ENCODE peak calls at places on chromosomes 11 and 22, in five cellular contexts. W is T-helper 1 cell; K is NCI-H82; V is stimulated activated CD8-positive, alpha-beta memory T cell treated with anti-CD3 and anti-CD28 coated beads, Interleukin-7, amount 100 ng/mL, for 1 hour; Y is GOT3. M is an unnamed sample.

GRCh38 chr11:85930879-85931366 is 75.7 kb downstream of the CCDC83 start:
- DNase-seq in W (no peak), K (no peak), V (no peak), Y (no peak), M (no peak)

GRCh38 chr11:76653674-76654309 is 16.8 kb downstream of the LRRC32 start:
- DNase-seq in W (no peak), K (no peak), V (no peak), Y (no peak), M (no peak)

GRCh38 chr11:69292221-69292648 is 1.7 kb upstream of the MYEOV start:
- DNase-seq in W (peak), K (peak), V (no peak), Y (no peak), M (no peak)

GRCh38 chr11:57324154-57324885 is 432 bp downstream of the TNKS1BP1 start:
- DNase-seq in W (no peak), K (peak), V (no peak), Y (no peak), M (no peak)

GRCh38 chr11:133082851-133083488 is 449.3 kb downstream of the OPCML start:
- DNase-seq in W (peak), K (peak), V (no peak), Y (no peak), M (peak)

GRCh38 chr11:64553554-64554201 is 37.3 kb upstream of the SLC22A12 start:
- DNase-seq in W (peak), K (peak), V (no peak), Y (no peak), M (no peak)

GRCh38 chr11:26286472-26287066 is 45.4 kb upstream of the ANO3 start:
- DNase-seq in W (no peak), K (peak), V (no peak), Y (no peak), M (no peak)

GRCh38 chr22:48065852-48066251 is 1303.4 kb downstream of the TBC1D22A start:
- DNase-seq in W (no peak), K (no peak), V (no peak), Y (no peak), M (no peak)

GRCh38 chr11:119149371-119150275 is 771 bp downstream of the ABCG4 start:
- DNase-seq in W (no peak), K (peak), V (no peak), Y (no peak), M (no peak)

GRCh38 chr11:70074701-70075100 is 3.4 kb upstream of the ANO1 start:
- DNase-seq in W (no peak), K (no peak), V (no peak), Y (no peak), M (no peak)